ENCODE peak calls at places on chromosomes 11 and 22, in seven cellular contexts. X is K562, Y is sigmoid colon, S is right cardiac atrium, B is PC-3, H is stomach, P is transverse colon. W is an unnamed sample. For H3K27me3, the result is how much of the 10 kb centered on the place peaks cover.

GRCh38 chr11:43879789-43880639 is 617 bp upstream of the ALKBH3 start:
- DNase-seq in X (no peak), Y (no peak), S (no peak), B (peak), H (no peak), P (peak), W (no peak)

GRCh38 chr22:45248832-45249561 is 8.3 kb upstream of the KIAA0930 start:
- DNase-seq in X (no peak), Y (no peak), S (no peak), B (no peak), H (no peak), P (no peak), W (no peak)

GRCh38 chr11:117868815-117869642 is 7.4 kb downstream of the FXYD6 start:
- DNase-seq in X (no peak), Y (no peak), S (no peak), B (no peak), H (no peak), P (no peak), W (no peak)

GRCh38 chr22:32979606-32980005 is 78.6 kb downstream of the SYN3 start:
- DNase-seq in X (no peak), Y (no peak), S (no peak), B (no peak), H (no peak), P (no peak), W (no peak)

GRCh38 chr11:73578786-73579185 is 19.1 kb downstream of the FAM168A start:
- DNase-seq in X (no peak), Y (no peak), S (no peak), B (no peak), H (no peak), P (no peak), W (no peak)

GRCh38 chr22:50086526-50086925 is 1.3 kb upstream of the MLC1 start:
- DNase-seq in X (no peak), Y (no peak), S (no peak), B (no peak), H (no peak), P (no peak), W (no peak)

GRCh38 chr11:73154178-73154577 is 12.1 kb upstream of the FCHSD2 start:
- DNase-seq in X (no peak), Y (peak), S (no peak), B (no peak), H (no peak), P (peak), W (no peak)

GRCh38 chr11:117828641-117829368 is 4.3 kb upstream of the FXYD2 start:
- DNase-seq in X (peak), Y (peak), S (no peak), B (peak), H (peak), P (peak), W (no peak)

GRCh38 chr11:61150656-61151544 is 10.3 kb downstream of the VPS37C start:
- DNase-seq in X (no peak), Y (peak), S (no peak), B (no peak), H (no peak), P (no peak), W (no peak)

GRCh38 chr22:44595841-44596341 is 97.9 kb upstream of the RTL6 start:
- DNase-seq in X (no peak), Y (no peak), S (no peak), B (no peak), H (no peak), P (no peak), W (no peak)

GRCh38 chr11:86068138-86068861 is 584 bp downstream of the PICALM start:
- DNase-seq in X (peak), Y (peak), S (peak), B (peak), H (peak), P (peak), W (no peak)

GRCh38 chr11:126165366-126166156 is 45.9 kb downstream of the RPUSD4 start:
- DNase-seq in X (no peak), Y (peak), S (no peak), B (no peak), H (no peak), P (peak), W (no peak)

GRCh38 chr22:20242393-20243175 is 25.5 kb downstream of the RTN4R start:
- DNase-seq in X (no peak), Y (no peak), S (no peak), B (no peak), H (no peak), P (no peak), W (no peak)

GRCh38 chr22:40666151-40666848 is 13.0 kb upstream of the MCHR1 start:
- DNase-seq in X (peak), Y (no peak), S (peak), B (no peak), H (no peak), P (no peak), W (no peak)

GRCh38 chr11:68317147-68317785 is 4.9 kb downstream of the LRP5 start:
- DNase-seq in X (no peak), Y (no peak), S (no peak), B (no peak), H (no peak), P (no peak), W (no peak)
- H3K27me3 ChIP-seq in X (under half), Y (under half), S (under half), B (under half), H (under half), P (under half), W (under half)

GRCh38 chr11:129377739-129378138 is 2.1 kb downstream of the BARX2 start:
- DNase-seq in X (no peak), Y (no peak), S (no peak), B (peak), H (no peak), P (no peak), W (no peak)
- H3K27me3 ChIP-seq in X (under half), Y (under half), S (under half), B (half or more), H (under half), P (half or more), W (under half)

DNA sequence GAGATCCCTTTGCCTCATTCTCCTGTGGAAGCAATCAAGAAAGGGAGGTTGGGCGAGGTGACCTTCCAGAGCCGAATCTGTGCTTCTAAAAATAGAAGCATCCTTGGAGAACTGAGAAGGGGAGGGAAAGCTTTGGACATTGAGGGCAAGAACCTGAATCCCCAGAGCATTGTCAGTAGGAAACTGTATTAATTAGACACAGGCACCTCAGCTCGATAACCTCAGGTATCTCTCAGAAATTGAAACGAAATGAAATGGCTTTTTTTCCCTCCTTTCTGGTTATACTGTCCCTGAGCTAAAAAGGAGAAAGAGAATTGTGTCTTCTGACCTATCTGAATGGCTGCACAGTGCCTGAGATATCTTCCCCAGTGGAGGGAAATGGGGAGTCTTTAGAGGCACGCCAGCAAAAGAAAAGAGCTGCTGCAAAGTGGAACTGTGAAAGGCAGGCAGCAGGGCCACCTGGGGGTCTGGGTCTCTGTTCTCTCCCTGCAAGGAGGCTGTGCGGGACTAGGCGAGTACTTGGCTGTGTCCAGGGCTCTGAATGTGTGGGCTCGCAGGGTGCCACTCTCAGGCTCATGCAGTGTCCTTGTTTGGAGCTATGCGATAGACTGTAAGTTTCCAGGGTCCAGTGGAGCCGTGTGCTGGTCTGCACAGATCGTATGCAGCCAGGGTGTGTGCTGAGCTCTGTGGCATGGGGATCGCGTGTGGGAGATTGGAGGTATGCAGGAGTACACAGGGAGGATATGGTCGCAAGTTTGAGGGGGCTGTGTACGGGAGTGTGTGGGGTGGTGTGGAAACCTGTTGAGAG is 70.4 kb upstream of the OLFML1 start:
- DNase-seq in X (no peak), Y (no peak), S (no peak), B (no peak), H (no peak), P (no peak), W (no peak)
- H3K27me3 ChIP-seq in X (under half), Y (under half), S (under half), B (under half), H (under half), P (under half), W (under half)

GRCh38 chr11:31826530-31827438 is 15.7 kb upstream of the PAX6 start:
- DNase-seq in X (no peak), Y (no peak), S (no peak), B (no peak), H (no peak), P (no peak), W (no peak)
- H3K27me3 ChIP-seq in X (half or more), Y (half or more), S (under half), B (under half), H (half or more), P (half or more), W (under half)

GRCh38 chr11:8043756-8044155 is 37.3 kb upstream of the TUB start:
- DNase-seq in X (no peak), Y (no peak), S (no peak), B (no peak), H (no peak), P (no peak), W (no peak)

GRCh38 chr11:8045839-8046238 is 35.2 kb upstream of the TUB start:
- DNase-seq in X (no peak), Y (no peak), S (no peak), B (no peak), H (no peak), P (no peak), W (no peak)

GRCh38 chr11:8047382-8047781 is 33.6 kb upstream of the TUB start:
- DNase-seq in X (no peak), Y (no peak), S (no peak), B (no peak), H (no peak), P (no peak), W (no peak)

GRCh38 chr11:8049084-8049483 is 31.9 kb upstream of the TUB start:
- DNase-seq in X (no peak), Y (no peak), S (no peak), B (no peak), H (peak), P (no peak), W (no peak)
- H3K27me3 ChIP-seq in X (under half), Y (under half), S (under half), B (half or more), H (under half), P (under half), W (under half)

W was measured in breast epithelium.